ENCODE peak calls at places on chromosome 5, in five cellular contexts. L, O, B, P and I are unnamed samples.

GRCh38 chr5:17448877-17449276 is 49.2 kb upstream of the TAF11L2 start:
- DNase-seq in L (no peak), O (no peak), B (no peak), P (no peak), I (no peak)

GRCh38 chr5:141605523-141606277 is 13.1 kb downstream of the DIAPH1 start:
- DNase-seq in L (peak; percentile 78), O (no peak), B (no peak), P (peak; percentile 38), I (peak; percentile 78)

GRCh38 chr5:31743678-31744077 is 104.7 kb downstream of the PDZD2 start:
- DNase-seq in L (no peak), O (no peak), B (no peak), P (no peak), I (no peak)

GRCh38 chr5:74838262-74838661 is 27.9 kb downstream of the FAM169A start:
- DNase-seq in L (no peak), O (no peak), B (no peak), P (no peak), I (no peak)

GRCh38 chr5:74406844-74407243 is 233.7 kb downstream of the ENC1 start:
- DNase-seq in L (no peak), O (no peak), B (no peak), P (no peak), I (no peak)

GRCh38 chr5:38831909-38832308 is 13.9 kb upstream of the OSMR start:
- DNase-seq in L (no peak), O (no peak), B (peak; percentile 71), P (no peak), I (no peak)

GRCh38 chr5:172437445-172438303 is 16.7 kb downstream of the SH3PXD2B start:
- DNase-seq in L (no peak), O (peak; percentile 68), B (no peak), P (peak; percentile 53), I (peak; percentile 89)

GRCh38 chr5:72314571-72315172 is 5.4 kb downstream of the MRPS27 start:
- DNase-seq in L (no peak), O (no peak), B (no peak), P (peak; percentile 37), I (no peak)

GRCh38 chr5:122004201-122004600 is 42.4 kb downstream of the SRFBP1 start:
- DNase-seq in L (no peak), O (no peak), B (no peak), P (no peak), I (no peak)

GRCh38 chr5:132819468-132819867 is 6.4 kb downstream of the SOWAHA start:
- DNase-seq in L (no peak), O (peak; percentile 21), B (no peak), P (no peak), I (no peak)

GRCh38 chr5:154248691-154249090 is 58.2 kb downstream of the GALNT10 start:
- DNase-seq in L (no peak), O (no peak), B (no peak), P (no peak), I (no peak)

GRCh38 chr5:142618125-142618524 is 67.8 kb downstream of the FGF1 start:
- DNase-seq in L (no peak), O (no peak), B (no peak), P (no peak), I (no peak)

GRCh38 chr5:68533571-68534051 is 318.1 kb downstream of the PIK3R1 start:
- DNase-seq in L (no peak), O (no peak), B (no peak), P (no peak), I (no peak)

GRCh38 chr5:82517544-82517943 is 239.4 kb upstream of the RPS23 start:
- DNase-seq in L (no peak), O (no peak), B (no peak), P (no peak), I (no peak)

GRCh38 chr5:143147918-143148317 is 255.6 kb downstream of the NR3C1 start:
- DNase-seq in L (no peak), O (peak; percentile 29), B (no peak), P (no peak), I (no peak)

GRCh38 chr5:74232281-74232680 is 408.2 kb downstream of the ENC1 start:
- DNase-seq in L (no peak), O (no peak), B (peak; percentile 35), P (no peak), I (no peak)

GRCh38 chr5:175032741-175033151 is 308.4 kb downstream of the MSX2 start:
- DNase-seq in L (no peak), O (no peak), B (no peak), P (no peak), I (no peak)

GRCh38 chr5:39100851-39101396 is 26.7 kb upstream of the RICTOR start:
- DNase-seq in L (no peak), O (no peak), B (no peak), P (no peak), I (no peak)

GRCh38 chr5:154320209-154320608 is 125.6 kb upstream of the SAP30L start:
- DNase-seq in L (no peak), O (no peak), B (no peak), P (no peak), I (no peak)

GRCh38 chr5:30539004-30539634 is 654.4 kb upstream of the CDH6 start:
- DNase-seq in L (no peak), O (no peak), B (no peak), P (peak; percentile 12), I (no peak)

GRCh38 chr5:178187014-178187413 is at the start of gene GMCL2:
- DNase-seq in L (no peak), O (no peak), B (no peak), P (no peak), I (no peak)

GRCh38 chr5:108561416-108562204 is 179.7 kb upstream of the FBXL17 start:
- DNase-seq in L (no peak), O (no peak), B (no peak), P (no peak), I (no peak)

GRCh38 chr5:95838552-95838951 is 16.0 kb upstream of the GLRX start:
- DNase-seq in L (no peak), O (no peak), B (no peak), P (no peak), I (no peak)

GRCh38 chr5:43309122-43309521 is 4.1 kb downstream of the HMGCS1 start:
- DNase-seq in L (no peak), O (no peak), B (peak; percentile 31), P (no peak), I (no peak)

GRCh38 chr5:43312699-43313034 is 545 bp downstream of the HMGCS1 start:
- DNase-seq in L (no peak), O (no peak), B (no peak), P (no peak), I (no peak)

GRCh38 chr5:43313035-43313853 is at the start of gene HMGCS1:
- DNase-seq in L (peak; percentile 98), O (peak; percentile 98), B (peak; percentile 98), P (peak; percentile 99), I (peak; percentile 99)

GRCh38 chr5:43312076-43312620 is 1.1 kb downstream of the HMGCS1 start:
- DNase-seq in L (no peak), O (no peak), B (peak; percentile 12), P (no peak), I (no peak)

DNA sequence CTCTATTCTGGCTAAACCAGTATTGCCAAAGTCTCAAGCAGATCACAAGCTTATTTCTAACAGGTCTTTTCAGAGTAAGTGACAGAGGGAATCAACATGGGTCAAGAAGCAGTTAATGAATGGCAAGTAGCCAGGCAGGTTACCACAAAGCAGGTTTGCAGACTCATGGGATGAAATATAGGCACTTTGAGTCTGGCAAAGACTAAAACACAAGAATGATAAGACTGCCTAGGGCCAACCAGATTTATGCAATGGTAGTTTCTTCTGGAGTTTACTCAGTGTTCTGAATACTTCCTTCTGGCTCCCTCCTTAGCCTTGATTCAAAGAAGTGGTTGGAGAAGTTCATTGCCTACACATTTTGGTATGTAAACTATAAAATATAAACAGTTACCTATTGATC is 3.6 kb downstream of the HMGCS1 start:
- DNase-seq in L (no peak), O (no peak), B (peak; percentile 23), P (no peak), I (no peak)
- H3K4me3 ChIP-seq in L (no peak overlapping the region), O (no peak overlapping the region), B (peak overlapping the region; percentile 79), P (no peak overlapping the region), I (no peak overlapping the region)

GRCh38 chr5:10446490-10446889 is 4.8 kb downstream of the ROPN1L start:
- DNase-seq in L (no peak), O (no peak), B (no peak), P (no peak), I (no peak)

GRCh38 chr5:10441992-10442435 is 335 bp downstream of the ROPN1L start:
- DNase-seq in L (no peak), O (no peak), B (no peak), P (no peak), I (no peak)

GRCh38 chr5:10448754-10449345 is 7.2 kb downstream of the ROPN1L start:
- DNase-seq in L (no peak), O (no peak), B (no peak), P (no peak), I (no peak)

GRCh38 chr5:10442581-10442980 is 902 bp downstream of the ROPN1L start:
- DNase-seq in L (no peak), O (no peak), B (no peak), P (no peak), I (no peak)

DNA sequence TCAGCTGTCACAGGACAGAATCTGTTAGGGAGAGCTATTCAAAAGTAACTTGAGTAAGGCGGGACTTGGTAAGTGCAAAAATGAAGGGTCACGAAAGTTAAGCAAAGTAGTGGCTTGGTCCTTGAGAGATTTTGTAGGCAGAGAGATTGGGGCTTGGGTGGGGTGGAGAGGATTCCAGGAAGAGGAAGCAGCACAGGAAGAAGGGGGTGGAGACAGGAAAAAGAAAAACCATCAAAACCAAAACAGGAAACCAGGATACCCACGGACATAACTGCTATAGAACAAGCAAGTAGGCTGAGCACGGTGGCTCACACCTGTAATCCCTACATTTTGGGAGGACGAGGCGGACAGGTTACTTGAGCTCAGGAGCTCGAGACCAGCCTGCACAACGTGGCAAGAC is 3.7 kb downstream of the ROPN1L start:
- DNase-seq in L (no peak), O (no peak), B (no peak), P (no peak), I (no peak)
- H3K27ac ChIP-seq in L (no peak overlapping the region), O (no peak overlapping the region), B (no peak overlapping the region), P (no peak overlapping the region), I (no peak overlapping the region)

GRCh38 chr5:590343-590742 is 21.8 kb upstream of the CEP72 start:
- DNase-seq in L (no peak), O (no peak), B (no peak), P (no peak), I (no peak)
- H3K9me3 ChIP-seq in L (no peaks in the 10 kb centered on the region), O (no peaks in the 10 kb centered on the region), B (no peaks in the 10 kb centered on the region), P (no peaks in the 10 kb centered on the region), I (peaks cover 4% of the 10 kb centered on the region)

DNA sequence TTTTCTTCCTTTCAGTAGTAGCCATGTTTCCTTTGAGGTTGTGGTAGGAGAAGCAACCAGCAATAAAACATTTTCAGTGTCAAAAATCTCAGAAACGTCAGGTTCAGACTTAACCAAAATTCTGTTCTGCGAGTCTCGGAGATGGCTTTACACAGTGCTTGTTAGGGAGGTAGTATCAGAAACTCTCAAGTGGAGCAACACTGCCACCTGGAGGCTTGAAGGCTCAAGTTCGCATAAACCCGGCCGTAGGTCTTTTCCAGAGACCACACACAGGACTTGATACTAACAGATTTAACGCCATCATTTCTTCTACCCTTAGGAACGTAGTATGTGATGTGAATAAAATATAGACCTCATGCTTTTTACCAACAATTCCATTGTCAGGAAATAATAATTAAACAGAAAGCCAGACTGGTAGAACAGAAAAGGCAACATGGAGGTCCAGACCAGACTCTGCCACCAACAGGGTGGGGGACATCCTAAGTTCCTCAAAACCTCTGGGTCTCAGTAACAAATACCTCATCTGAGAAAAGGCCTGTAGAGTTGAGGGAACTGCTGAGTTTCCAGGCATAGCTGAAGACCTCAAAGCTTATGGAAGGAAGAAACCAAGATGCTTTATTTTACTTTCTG is 8.5 kb downstream of the PTGER4 start:
- DNase-seq in L (peak; percentile 90), O (peak; percentile 83), B (peak; percentile 89), P (peak; percentile 81), I (peak; percentile 91)
- H3K4me3 ChIP-seq in L (no peak overlapping the region), O (no peak overlapping the region), B (no peak overlapping the region), P (peak overlapping the region; percentile 88), I (no peak overlapping the region)

GRCh38 chr5:88873447-88873846 is 9.5 kb downstream of the MEF2C start:
- DNase-seq in L (no peak), O (no peak), B (no peak), P (no peak), I (no peak)
- H3K27ac ChIP-seq in L (no peak overlapping the region), O (no peak overlapping the region), B (no peak overlapping the region), P (no peak overlapping the region), I (peak overlapping the region; percentile 22)